ENCODE peak calls at places on chromosomes 5 and 9, in eight cellular contexts. One of them, this sample, is unnamed.

GRCh38 chr5:172758077-172758835 is 12.7 kb downstream of the DUSP1 start:
- DNase-seq in Caco-2: no peak
- DNase-seq in PC-9: peak
- DNase-seq in coronary artery: no peak
- DNase-seq in tibial artery: peak
- DNase-seq in SK-N-SH: no peak
- DNase-seq in colonic mucosa: no peak
- DNase-seq in AG04450: peak
- DNase-seq in this sample: no peak

GRCh38 chr9:123033352-123033751 is at the start of gene GPR21:
- DNase-seq in Caco-2: no peak
- DNase-seq in PC-9: no peak
- DNase-seq in coronary artery: no peak
- DNase-seq in tibial artery: no peak
- DNase-seq in SK-N-SH: no peak
- DNase-seq in colonic mucosa: no peak
- DNase-seq in AG04450: no peak
- DNase-seq in this sample: no peak

GRCh38 chr9:134225186-134225585 is 60.8 kb upstream of the RNU6ATAC start:
- DNase-seq in Caco-2: no peak
- DNase-seq in PC-9: no peak
- DNase-seq in coronary artery: no peak
- DNase-seq in tibial artery: no peak
- DNase-seq in SK-N-SH: no peak
- DNase-seq in colonic mucosa: no peak
- DNase-seq in AG04450: no peak
- DNase-seq in this sample: no peak

GRCh38 chr5:112412370-112412769 is 6.7 kb downstream of the EPB41L4A start:
- DNase-seq in Caco-2: no peak
- DNase-seq in PC-9: peak
- DNase-seq in coronary artery: no peak
- DNase-seq in tibial artery: no peak
- DNase-seq in SK-N-SH: no peak
- DNase-seq in colonic mucosa: no peak
- DNase-seq in AG04450: no peak
- DNase-seq in this sample: no peak

GRCh38 chr9:419571-420156 is 205.0 kb downstream of the DOCK8 start:
- DNase-seq in Caco-2: no peak
- DNase-seq in PC-9: peak
- DNase-seq in coronary artery: no peak
- DNase-seq in tibial artery: no peak
- DNase-seq in SK-N-SH: no peak
- DNase-seq in colonic mucosa: no peak
- DNase-seq in AG04450: no peak
- DNase-seq in this sample: no peak

GRCh38 chr9:10479172-10479571 is 133.6 kb downstream of the PTPRD start:
- DNase-seq in Caco-2: no peak
- DNase-seq in PC-9: no peak
- DNase-seq in coronary artery: no peak
- DNase-seq in tibial artery: no peak
- DNase-seq in SK-N-SH: peak
- DNase-seq in colonic mucosa: no peak
- DNase-seq in AG04450: no peak
- DNase-seq in this sample: no peak

GRCh38 chr9:136516191-136516654 is 29.6 kb downstream of the NOTCH1 start:
- DNase-seq in Caco-2: no peak
- DNase-seq in PC-9: no peak
- DNase-seq in coronary artery: no peak
- DNase-seq in tibial artery: no peak
- DNase-seq in SK-N-SH: no peak
- DNase-seq in colonic mucosa: no peak
- DNase-seq in AG04450: no peak
- DNase-seq in this sample: no peak

GRCh38 chr5:135208555-135209494 is 174.8 kb upstream of the PITX1 start:
- DNase-seq in Caco-2: peak
- DNase-seq in PC-9: peak
- DNase-seq in coronary artery: peak
- DNase-seq in tibial artery: peak
- DNase-seq in SK-N-SH: no peak
- DNase-seq in colonic mucosa: peak
- DNase-seq in AG04450: peak
- DNase-seq in this sample: no peak

GRCh38 chr5:113354056-113354455 is 80.7 kb downstream of the TSSK1B start:
- DNase-seq in Caco-2: no peak
- DNase-seq in PC-9: no peak
- DNase-seq in coronary artery: no peak
- DNase-seq in tibial artery: no peak
- DNase-seq in SK-N-SH: peak
- DNase-seq in colonic mucosa: no peak
- DNase-seq in AG04450: no peak
- DNase-seq in this sample: no peak

GRCh38 chr9:20513126-20513913 is 109.0 kb downstream of the MLLT3 start:
- DNase-seq in Caco-2: no peak
- DNase-seq in PC-9: peak
- DNase-seq in coronary artery: no peak
- DNase-seq in tibial artery: no peak
- DNase-seq in SK-N-SH: no peak
- DNase-seq in colonic mucosa: peak
- DNase-seq in AG04450: no peak
- DNase-seq in this sample: no peak

GRCh38 chr9:96345551-96345950 is 38.0 kb downstream of the SLC35D2 start:
- DNase-seq in Caco-2: no peak
- DNase-seq in PC-9: no peak
- DNase-seq in coronary artery: no peak
- DNase-seq in tibial artery: no peak
- DNase-seq in SK-N-SH: no peak
- DNase-seq in colonic mucosa: no peak
- DNase-seq in AG04450: no peak
- DNase-seq in this sample: no peak

GRCh38 chr5:22572941-22573340 is 280.2 kb downstream of the CDH12 start:
- DNase-seq in Caco-2: no peak
- DNase-seq in PC-9: no peak
- DNase-seq in coronary artery: no peak
- DNase-seq in tibial artery: no peak
- DNase-seq in SK-N-SH: no peak
- DNase-seq in colonic mucosa: no peak
- DNase-seq in AG04450: no peak
- DNase-seq in this sample: no peak
- TF ChIP-seq CTCF in Caco-2: no peak
- TF ChIP-seq CTCF in PC-9: no peak
- TF ChIP-seq CTCF in coronary artery: no peak
- TF ChIP-seq CTCF in tibial artery: no peak
- TF ChIP-seq CTCF in SK-N-SH: no peak
- TF ChIP-seq CTCF in colonic mucosa: no peak
- TF ChIP-seq CTCF in AG04450: no peak
- TF ChIP-seq CTCF in this sample: no peak

GRCh38 chr5:109588281-109589035 is 101.3 kb upstream of the MAN2A1 start:
- DNase-seq in Caco-2: no peak
- DNase-seq in PC-9: no peak
- DNase-seq in coronary artery: no peak
- DNase-seq in tibial artery: no peak
- DNase-seq in SK-N-SH: no peak
- DNase-seq in colonic mucosa: no peak
- DNase-seq in AG04450: no peak
- DNase-seq in this sample: no peak

GRCh38 chr5:109589239-109589638 is 100.5 kb upstream of the MAN2A1 start:
- DNase-seq in Caco-2: no peak
- DNase-seq in PC-9: no peak
- DNase-seq in coronary artery: no peak
- DNase-seq in tibial artery: no peak
- DNase-seq in SK-N-SH: no peak
- DNase-seq in colonic mucosa: no peak
- DNase-seq in AG04450: no peak
- DNase-seq in this sample: no peak

GRCh38 chr5:109594217-109594616 is 95.5 kb upstream of the MAN2A1 start:
- DNase-seq in Caco-2: no peak
- DNase-seq in PC-9: no peak
- DNase-seq in coronary artery: no peak
- DNase-seq in tibial artery: no peak
- DNase-seq in SK-N-SH: no peak
- DNase-seq in colonic mucosa: no peak
- DNase-seq in AG04450: no peak
- DNase-seq in this sample: no peak

GRCh38 chr5:109590799-109591198 is 98.9 kb upstream of the MAN2A1 start:
- DNase-seq in Caco-2: no peak
- DNase-seq in PC-9: no peak
- DNase-seq in coronary artery: no peak
- DNase-seq in tibial artery: no peak
- DNase-seq in SK-N-SH: no peak
- DNase-seq in colonic mucosa: no peak
- DNase-seq in AG04450: no peak
- DNase-seq in this sample: no peak

DNA sequence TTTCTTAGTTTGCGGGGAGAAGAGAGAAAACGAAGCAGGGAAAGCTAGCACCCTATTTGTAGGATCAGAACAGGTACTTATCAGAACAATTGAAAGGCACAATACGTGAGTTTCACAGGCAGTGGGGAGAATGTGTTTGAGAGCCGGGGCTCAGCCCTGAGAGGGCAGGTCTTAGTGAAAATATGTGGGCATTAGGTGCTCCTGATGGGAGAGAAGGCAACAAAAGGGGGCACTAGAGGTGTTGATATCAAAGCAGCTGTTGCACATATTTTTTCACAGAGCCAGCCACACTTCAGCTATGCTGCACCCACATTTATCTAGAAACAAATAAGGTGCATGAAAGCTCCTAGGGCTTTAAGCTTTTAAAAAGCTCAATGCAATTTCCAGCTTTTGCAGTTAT is 99.7 kb upstream of the MAN2A1 start:
- DNase-seq in Caco-2: no peak
- DNase-seq in PC-9: no peak
- DNase-seq in coronary artery: no peak
- DNase-seq in tibial artery: no peak
- DNase-seq in SK-N-SH: no peak
- DNase-seq in colonic mucosa: no peak
- DNase-seq in AG04450: no peak
- DNase-seq in this sample: no peak
- TF ChIP-seq CTCF in Caco-2: no peak
- TF ChIP-seq CTCF in PC-9: no peak
- TF ChIP-seq CTCF in coronary artery: no peak
- TF ChIP-seq CTCF in tibial artery: no peak
- TF ChIP-seq CTCF in SK-N-SH: no peak
- TF ChIP-seq CTCF in colonic mucosa: no peak
- TF ChIP-seq CTCF in AG04450: no peak
- TF ChIP-seq CTCF in this sample: no peak

GRCh38 chr5:169826618-169827017 is 153.7 kb downstream of the INSYN2B start:
- DNase-seq in Caco-2: no peak
- DNase-seq in PC-9: no peak
- DNase-seq in coronary artery: no peak
- DNase-seq in tibial artery: no peak
- DNase-seq in SK-N-SH: no peak
- DNase-seq in colonic mucosa: no peak
- DNase-seq in AG04450: no peak
- DNase-seq in this sample: no peak
- TF ChIP-seq CTCF in Caco-2: peak
- TF ChIP-seq CTCF in PC-9: peak
- TF ChIP-seq CTCF in coronary artery: no peak
- TF ChIP-seq CTCF in tibial artery: no peak
- TF ChIP-seq CTCF in SK-N-SH: peak
- TF ChIP-seq CTCF in colonic mucosa: no peak
- TF ChIP-seq CTCF in AG04450: peak
- TF ChIP-seq CTCF in this sample: no peak

GRCh38 chr5:146048994-146049703 is 56.2 kb downstream of the PLAC8L1 start:
- DNase-seq in Caco-2: peak
- DNase-seq in PC-9: peak
- DNase-seq in coronary artery: no peak
- DNase-seq in tibial artery: no peak
- DNase-seq in SK-N-SH: peak
- DNase-seq in colonic mucosa: peak
- DNase-seq in AG04450: peak
- DNase-seq in this sample: peak
- TF ChIP-seq CTCF in Caco-2: peak
- TF ChIP-seq CTCF in PC-9: peak
- TF ChIP-seq CTCF in coronary artery: peak
- TF ChIP-seq CTCF in tibial artery: peak
- TF ChIP-seq CTCF in SK-N-SH: peak
- TF ChIP-seq CTCF in colonic mucosa: peak
- TF ChIP-seq CTCF in AG04450: peak
- TF ChIP-seq CTCF in this sample: peak

This sample was measured in heart left ventricle.